ENCODE peak calls at places on chromosome 13, in eight cellular contexts. K is esophagus muscularis mucosa, H is tibial nerve, I is H1, P is suprapubic skin, V is ovary, W is stomach, U is A549. O is an unnamed sample.

GRCh38 chr13:34720618-34721017 is 221.5 kb upstream of the NBEA start:
- DNase-seq in K (no peak), H (no peak), I (no peak), P (no peak), V (no peak), W (no peak), U (no peak), O (no peak)

GRCh38 chr13:48975926-48976676 is 389 bp downstream of the FNDC3A start:
- DNase-seq in K (peak), H (peak), I (peak), P (peak), V (peak), W (peak), U (peak), O (peak)

GRCh38 chr13:107138468-107138867 is 570.5 kb upstream of the ARGLU1 start:
- DNase-seq in K (no peak), H (no peak), I (no peak), P (no peak), V (no peak), W (no peak), U (no peak), O (no peak)

GRCh38 chr13:33174491-33174890 is 111.1 kb downstream of the STARD13 start:
- DNase-seq in K (no peak), H (no peak), I (no peak), P (no peak), V (no peak), W (no peak), U (no peak), O (no peak)

GRCh38 chr13:60226507-60226906 is 62.8 kb upstream of the DIAPH3 start:
- DNase-seq in K (no peak), H (no peak), I (no peak), P (no peak), V (no peak), W (no peak), U (peak), O (peak)

GRCh38 chr13:78608705-78609463 is 5.5 kb upstream of the POU4F1 start:
- DNase-seq in K (no peak), H (no peak), I (no peak), P (no peak), V (no peak), W (no peak), U (no peak), O (no peak)

GRCh38 chr13:91017031-91017668 is 330.3 kb upstream of the MIR17HG start:
- DNase-seq in K (no peak), H (no peak), I (peak), P (no peak), V (no peak), W (peak), U (peak), O (no peak)

GRCh38 chr13:22700488-22700887 is 480.3 kb upstream of the SGCG start:
- DNase-seq in K (no peak), H (no peak), I (no peak), P (no peak), V (no peak), W (no peak), U (no peak), O (no peak)

GRCh38 chr13:106599875-106600797 is 32.2 kb upstream of the ARGLU1 start:
- DNase-seq in K (no peak), H (peak), I (no peak), P (no peak), V (no peak), W (no peak), U (no peak), O (no peak)

GRCh38 chr13:104098421-104098820 is 1032.2 kb upstream of the SLC10A2 start:
- DNase-seq in K (no peak), H (no peak), I (no peak), P (no peak), V (no peak), W (no peak), U (no peak), O (no peak)

GRCh38 chr13:108595416-108596257 is 33.8 kb upstream of the MYO16 start:
- DNase-seq in K (no peak), H (no peak), I (no peak), P (no peak), V (no peak), W (no peak), U (no peak), O (no peak)

GRCh38 chr13:23608704-23609413 is 38.6 kb downstream of the TNFRSF19 start:
- DNase-seq in K (no peak), H (peak), I (no peak), P (no peak), V (peak), W (no peak), U (no peak), O (peak)

GRCh38 chr13:103730407-103730806 is 664.2 kb upstream of the SLC10A2 start:
- DNase-seq in K (no peak), H (no peak), I (no peak), P (no peak), V (no peak), W (no peak), U (no peak), O (no peak)

GRCh38 chr13:75920536-75920935 is 284.4 kb downstream of the LMO7 start:
- DNase-seq in K (no peak), H (no peak), I (no peak), P (no peak), V (no peak), W (no peak), U (no peak), O (no peak)

GRCh38 chr13:96075953-96076543 is 13.9 kb upstream of the HS6ST3 start:
- DNase-seq in K (no peak), H (no peak), I (no peak), P (no peak), V (no peak), W (no peak), U (no peak), O (no peak)

GRCh38 chr13:95784161-95784880 is 107.4 kb downstream of the DNAJC3 start:
- DNase-seq in K (no peak), H (no peak), I (no peak), P (no peak), V (no peak), W (no peak), U (peak), O (no peak)

GRCh38 chr13:65825039-65825438 is 1405.1 kb downstream of the PCDH9 start:
- DNase-seq in K (no peak), H (no peak), I (no peak), P (no peak), V (no peak), W (no peak), U (no peak), O (no peak)

GRCh38 chr13:31424130-31424729 is 224.5 kb downstream of the B3GLCT start:
- DNase-seq in K (no peak), H (peak), I (peak), P (peak), V (peak), W (peak), U (peak), O (peak)

GRCh38 chr13:77687799-77688198 is 9.7 kb upstream of the SLAIN1 start:
- DNase-seq in K (no peak), H (no peak), I (no peak), P (no peak), V (no peak), W (no peak), U (no peak), O (no peak)

GRCh38 chr13:89554801-89555200 is 1792.7 kb upstream of the MIR17HG start:
- DNase-seq in K (no peak), H (no peak), I (no peak), P (no peak), V (no peak), W (no peak), U (no peak), O (no peak)

GRCh38 chr13:85590231-85590931 is 208.8 kb downstream of the SLITRK6 start:
- DNase-seq in K (no peak), H (no peak), I (no peak), P (no peak), V (no peak), W (no peak), U (peak), O (no peak)

GRCh38 chr13:108346376-108346775 is 76.9 kb downstream of the TNFSF13B start:
- DNase-seq in K (no peak), H (no peak), I (no peak), P (no peak), V (no peak), W (no peak), U (no peak), O (no peak)

GRCh38 chr13:94119360-94119936 is 360.0 kb downstream of the DCT start:
- DNase-seq in K (no peak), H (no peak), I (no peak), P (no peak), V (no peak), W (peak), U (no peak), O (peak)

GRCh38 chr13:23383151-23383550 is 50.4 kb downstream of the SACS start:
- DNase-seq in K (no peak), H (no peak), I (no peak), P (no peak), V (no peak), W (no peak), U (no peak), O (no peak)

GRCh38 chr13:40168425-40169155 is 497.9 kb downstream of the FOXO1 start:
- DNase-seq in K (no peak), H (no peak), I (no peak), P (no peak), V (no peak), W (no peak), U (no peak), O (no peak)

GRCh38 chr13:33229446-33230177 is 55.9 kb downstream of the STARD13 start:
- DNase-seq in K (no peak), H (peak), I (no peak), P (no peak), V (no peak), W (no peak), U (no peak), O (no peak)

GRCh38 chr13:102571075-102571474 is 25.7 kb upstream of the TPP2 start:
- DNase-seq in K (no peak), H (no peak), I (no peak), P (no peak), V (no peak), W (no peak), U (no peak), O (no peak)

GRCh38 chr13:86082116-86082515 is 282.9 kb upstream of the SLITRK6 start:
- DNase-seq in K (no peak), H (no peak), I (no peak), P (no peak), V (no peak), W (no peak), U (no peak), O (no peak)

GRCh38 chr13:21739771-21740170 is 68.9 kb downstream of the FGF9 start:
- DNase-seq in K (peak), H (no peak), I (no peak), P (no peak), V (no peak), W (no peak), U (no peak), O (no peak)

GRCh38 chr13:112708560-112709240 is 18.9 kb downstream of the ATP11A start:
- DNase-seq in K (no peak), H (no peak), I (no peak), P (no peak), V (peak), W (no peak), U (no peak), O (no peak)

GRCh38 chr13:112711528-112712265 is 21.9 kb downstream of the ATP11A start:
- DNase-seq in K (peak), H (peak), I (peak), P (peak), V (peak), W (peak), U (peak), O (peak)

GRCh38 chr13:112712451-112712881 is 22.6 kb downstream of the ATP11A start:
- DNase-seq in K (no peak), H (no peak), I (no peak), P (peak), V (peak), W (no peak), U (no peak), O (no peak)

GRCh38 chr13:112709825-112710783 is 20.3 kb downstream of the ATP11A start:
- DNase-seq in K (no peak), H (no peak), I (no peak), P (no peak), V (peak), W (peak), U (no peak), O (peak)

DNA sequence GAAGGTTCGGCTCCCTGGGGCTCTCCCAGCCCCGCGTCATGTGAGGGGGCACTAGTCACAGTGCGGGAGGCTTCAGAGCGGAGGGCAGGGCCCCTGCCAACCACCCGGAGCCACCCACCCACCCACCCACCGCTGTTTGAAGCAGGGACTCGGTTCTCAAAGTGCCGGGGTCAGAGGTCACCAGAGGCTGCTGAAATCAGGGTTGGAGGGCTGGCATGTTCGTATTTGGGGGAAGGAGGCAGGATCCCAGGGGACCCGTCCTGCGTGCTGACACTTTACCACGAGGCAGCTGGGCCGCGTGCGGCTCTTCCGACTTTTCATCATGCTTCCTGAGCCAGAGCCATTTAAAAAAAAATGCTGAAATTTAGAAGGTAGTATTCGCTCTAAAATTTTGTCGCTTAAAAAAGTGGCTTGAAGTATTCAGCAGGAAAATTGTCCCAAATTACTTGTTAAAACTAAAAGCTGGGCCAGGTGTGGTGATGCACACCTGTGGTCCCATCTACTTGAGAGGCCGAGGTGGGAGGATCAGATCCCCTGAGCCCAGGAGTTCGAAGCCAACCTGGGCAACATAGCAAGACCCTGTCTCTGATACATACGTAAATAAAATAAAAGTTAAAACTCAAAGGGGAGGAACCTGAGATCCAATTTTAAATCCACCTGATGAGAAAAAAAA is 21.2 kb downstream of the ATP11A start:
- DNase-seq in K (no peak), H (peak), I (no peak), P (no peak), V (peak), W (no peak), U (no peak), O (peak)
- TF ChIP-seq POLR2A in K (no peak), H (no peak), I (no peak), P (no peak), V (no peak), W (no peak), U (no peak), O (no peak)

GRCh38 chr13:30364876-30365275 is 57.4 kb upstream of the UBE2L5 start:
- DNase-seq in K (no peak), H (no peak), I (no peak), P (no peak), V (no peak), W (no peak), U (no peak), O (no peak)
- H3K27ac ChIP-seq in K (no peak), H (no peak), I (no peak), P (no peak), V (no peak), W (no peak), U (no peak), O (no peak)

GRCh38 chr13:29754486-29754806 is 96.0 kb downstream of the UBL3 start:
- DNase-seq in K (no peak), H (no peak), I (peak), P (no peak), V (no peak), W (no peak), U (peak), O (no peak)
- TF ChIP-seq EP300 in K (no peak), H (no peak), I (no peak), P (no peak), V (no peak), W (no peak), U (no peak), O (no peak)

DNA sequence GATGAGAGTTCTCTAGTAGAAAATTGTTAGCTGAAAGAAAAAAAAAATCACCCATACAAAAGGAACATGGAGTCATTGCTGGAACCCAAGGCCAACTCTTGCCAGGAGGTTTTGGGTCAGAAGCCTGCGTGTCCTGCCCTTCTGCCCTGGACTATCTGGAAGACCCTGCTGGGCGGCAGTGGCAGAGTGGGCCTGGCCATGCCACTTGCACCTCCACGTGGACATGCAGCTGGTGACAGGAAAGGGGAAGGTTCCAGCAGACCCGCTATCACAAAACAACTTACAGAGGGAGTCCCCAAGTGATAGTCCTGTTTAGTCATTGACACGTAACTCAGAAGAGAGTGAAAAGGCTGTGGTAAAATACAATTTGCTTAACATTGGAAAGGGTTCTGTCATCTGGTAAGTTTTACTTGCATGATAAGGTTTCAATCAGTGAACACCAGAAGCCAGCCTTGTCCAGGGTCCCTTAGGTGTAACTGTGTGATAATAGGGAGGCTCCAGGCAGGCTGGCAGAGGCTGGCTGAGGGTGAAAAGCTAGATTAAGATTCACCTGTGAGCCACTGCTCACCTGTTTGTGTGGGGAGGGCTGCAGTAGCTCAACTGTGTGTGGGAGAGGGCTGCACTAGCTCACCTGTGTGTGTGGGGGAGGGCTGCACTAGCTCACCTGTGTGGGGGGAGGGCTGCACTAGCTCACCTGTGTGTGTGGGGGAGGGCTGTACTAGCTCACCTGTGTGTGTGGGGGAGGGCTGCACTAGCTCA is 47.8 kb downstream of the COL4A2 start:
- DNase-seq in K (no peak), H (no peak), I (no peak), P (no peak), V (no peak), W (no peak), U (no peak), O (no peak)
- TF ChIP-seq POLR2A in K (no peak), H (no peak), I (no peak), P (no peak), V (no peak), W (no peak), U (no peak), O (no peak)

GRCh38 chr13:28438598-28439334 is 56.2 kb downstream of the FLT1 start:
- DNase-seq in K (no peak), H (no peak), I (no peak), P (no peak), V (no peak), W (no peak), U (no peak), O (no peak)

GRCh38 chr13:28442872-28443271 is 52.1 kb downstream of the FLT1 start:
- DNase-seq in K (no peak), H (no peak), I (no peak), P (no peak), V (no peak), W (no peak), U (no peak), O (no peak)

GRCh38 chr13:28441533-28441928 is 53.4 kb downstream of the FLT1 start:
- DNase-seq in K (no peak), H (no peak), I (no peak), P (no peak), V (no peak), W (no peak), U (no peak), O (no peak)

GRCh38 chr13:28438067-28438466 is 56.9 kb downstream of the FLT1 start:
- DNase-seq in K (no peak), H (no peak), I (no peak), P (no peak), V (no peak), W (no peak), U (no peak), O (no peak)

GRCh38 chr13:28440774-28441532 is 54.0 kb downstream of the FLT1 start:
- DNase-seq in K (no peak), H (no peak), I (no peak), P (no peak), V (no peak), W (no peak), U (no peak), O (no peak)
- H3K27ac ChIP-seq in K (no peak), H (no peak), I (peak), P (no peak), V (no peak), W (no peak), U (no peak), O (no peak)

DNA sequence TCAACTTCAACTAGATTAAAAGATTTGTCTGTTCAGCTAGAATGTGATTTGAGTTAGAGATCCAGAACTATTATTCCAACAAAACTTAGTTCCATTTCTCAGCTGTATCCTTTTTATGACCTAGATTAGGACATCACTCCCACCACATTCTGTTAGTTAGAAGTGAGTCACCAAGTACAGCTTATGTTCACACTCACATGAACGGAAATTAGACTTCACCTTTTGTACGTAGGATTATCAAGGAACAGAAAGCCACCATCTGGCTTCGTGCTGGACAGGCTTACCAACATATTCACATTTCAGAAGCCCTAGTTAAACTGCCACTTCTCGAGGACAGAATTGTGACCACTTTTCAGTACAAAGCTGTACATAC is 142.4 kb downstream of the SUCLA2 start:
- DNase-seq in K (no peak), H (no peak), I (no peak), P (no peak), V (no peak), W (no peak), U (no peak), O (no peak)
- TF ChIP-seq EP300 in K (no peak), H (no peak), I (no peak), P (no peak), V (no peak), W (no peak), U (no peak), O (no peak)

DNA sequence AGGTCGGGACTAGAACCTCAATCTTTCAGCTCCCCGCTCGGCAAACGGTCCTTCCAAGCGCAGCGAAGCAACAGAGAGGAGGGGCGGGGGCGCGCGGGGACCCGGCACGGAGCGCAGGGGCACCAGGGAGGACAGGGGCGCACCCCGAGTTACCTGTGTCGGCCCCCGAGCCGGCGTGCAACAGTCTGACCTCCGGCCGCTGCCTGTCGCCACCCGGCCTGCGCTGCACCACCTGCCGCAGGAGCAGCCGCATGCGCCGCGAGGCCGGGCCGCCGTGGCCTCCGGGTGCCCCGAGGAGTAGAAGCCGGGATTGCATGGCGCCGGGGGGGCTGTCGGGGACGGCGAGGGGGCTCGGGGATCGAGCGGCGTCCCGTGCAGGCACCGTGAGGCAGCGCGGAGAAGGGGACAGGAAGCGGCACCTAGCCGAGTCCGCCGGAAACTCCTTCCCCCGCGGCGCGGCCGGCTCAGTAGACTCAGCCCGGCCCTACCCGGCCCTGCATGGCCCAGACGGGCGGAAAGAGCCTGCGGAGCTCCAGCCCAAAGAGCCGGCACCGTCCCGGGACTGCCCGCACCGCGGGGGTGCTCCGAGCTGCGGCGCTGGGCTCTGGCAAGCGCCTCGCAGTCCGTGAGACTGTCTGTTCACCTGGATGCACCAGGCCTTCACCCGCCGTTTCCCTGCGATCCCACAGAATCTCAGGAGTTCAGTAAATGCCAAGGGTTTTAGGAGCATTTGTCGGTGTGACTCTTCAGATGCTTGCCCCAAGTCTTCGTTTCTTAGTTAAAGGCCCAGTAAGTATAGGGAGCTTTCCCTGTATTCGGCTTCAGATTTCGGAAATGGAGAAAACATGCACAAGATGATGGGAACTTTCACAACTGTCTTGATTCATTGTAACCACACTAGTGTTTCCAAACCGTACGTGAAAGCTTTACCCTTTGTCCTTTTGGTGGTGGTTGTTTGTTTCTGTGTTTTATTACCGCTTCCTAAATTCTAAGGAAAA is at the start of gene VWA8:
- DNase-seq in K (peak), H (peak), I (peak), P (peak), V (peak), W (peak), U (peak), O (peak)
- TF ChIP-seq POLR2A in K (no peak), H (no peak), I (peak), P (no peak), V (no peak), W (no peak), U (peak), O (peak)

GRCh38 chr13:37647038-37647650 is 48.6 kb upstream of the POSTN start:
- DNase-seq in K (no peak), H (no peak), I (no peak), P (no peak), V (no peak), W (no peak), U (no peak), O (no peak)
- H3K27ac ChIP-seq in K (no peak), H (no peak), I (no peak), P (no peak), V (no peak), W (no peak), U (no peak), O (no peak)